ENCODE peak calls at places on chromosomes 6 and 20, in eight cellular contexts. V, S, A, H, P, R, K and M are unnamed samples.

GRCh38 chr6:37643851-37644672 is 53.6 kb downstream of the MDGA1 start:
- DNase-seq in K (no peak), V (no peak), R (peak; percentile 44), P (no peak), S (no peak), A (no peak), H (no peak), M (no peak)

GRCh38 chr20:24785141-24785924 is 163.7 kb upstream of the CST7 start:
- DNase-seq in S (no peak), A (no peak), V (no peak), R (no peak), K (no peak), P (no peak), H (no peak), M (no peak)

GRCh38 chr6:82842721-82843120 is 222.9 kb downstream of the UBE3D start:
- DNase-seq in A (no peak), R (no peak), K (no peak), V (no peak), H (no peak), S (no peak), P (no peak), M (no peak)

GRCh38 chr6:111750147-111750546 is 123.1 kb downstream of the FYN start:
- DNase-seq in K (no peak), P (no peak), S (no peak), A (no peak), V (no peak), R (no peak), H (no peak), M (no peak)

GRCh38 chr6:158642097-158642601 is 2.4 kb downstream of the DYNLT1 start:
- DNase-seq in P (no peak), H (peak; percentile 85), A (no peak), V (no peak), S (no peak), R (no peak), K (no peak), M (no peak)

GRCh38 chr6:17042422-17043147 is 59.3 kb upstream of the STMND1 start:
- DNase-seq in S (peak; percentile 20), A (no peak), P (peak; percentile 52), K (no peak), V (peak; percentile 28), R (no peak), H (peak; percentile 80), M (peak; percentile 34)

GRCh38 chr6:129114992-129115391 is 232.1 kb downstream of the LAMA2 start:
- DNase-seq in S (no peak), V (no peak), R (no peak), P (no peak), A (no peak), H (no peak), K (peak; percentile 70), M (no peak)

GRCh38 chr20:34049897-34050695 is 56.4 kb downstream of the RALY start:
- DNase-seq in S (no peak), P (no peak), A (no peak), V (no peak), H (no peak), R (no peak), K (no peak), M (no peak)

GRCh38 chr6:37051138-37052026 is 45.9 kb downstream of the FGD2 start:
- DNase-seq in H (peak; percentile 79), P (peak; percentile 98), K (no peak), S (peak; percentile 70), A (peak; percentile 59), R (peak; percentile 94), V (peak; percentile 93), M (peak; percentile 44)

GRCh38 chr6:150250826-150251225 is 108.0 kb downstream of the PPP1R14C start:
- DNase-seq in P (no peak), A (no peak), V (no peak), R (peak; percentile 55), H (no peak), K (no peak), S (no peak), M (no peak)

GRCh38 chr6:75808507-75808906 is 59.5 kb downstream of the MYO6 start:
- DNase-seq in S (no peak), K (no peak), A (no peak), H (no peak), V (no peak), R (no peak), P (no peak), M (no peak)

GRCh38 chr20:15923030-15923776 is 650.0 kb downstream of the KIF16B start:
- DNase-seq in P (no peak), K (no peak), R (no peak), H (no peak), A (peak; percentile 54), V (no peak), S (no peak), M (no peak)

GRCh38 chr6:107800564-107801164 is 23.4 kb downstream of the SCML4 start:
- DNase-seq in H (no peak), S (peak; percentile 19), R (no peak), K (no peak), V (no peak), P (peak; percentile 33), A (no peak), M (no peak)

GRCh38 chr6:169530762-169531143 is 171.1 kb downstream of the WDR27 start:
- DNase-seq in S (no peak), H (no peak), K (no peak), V (no peak), P (no peak), R (no peak), A (no peak), M (no peak)

GRCh38 chr6:30547454-30547853 is 8.8 kb downstream of the GNL1 start:
- DNase-seq in P (no peak), R (no peak), H (no peak), A (no peak), V (no peak), K (no peak), S (no peak), M (no peak)

GRCh38 chr6:129331450-129332138 is 378.4 kb downstream of the ARHGAP18 start:
- DNase-seq in P (no peak), K (no peak), S (no peak), H (peak; percentile 73), A (no peak), V (no peak), R (no peak), M (no peak)

GRCh38 chr6:15779726-15780125 is 116.9 kb upstream of the DTNBP1 start:
- DNase-seq in K (no peak), H (no peak), R (no peak), S (no peak), A (no peak), P (no peak), V (peak; percentile 66), M (no peak)

GRCh38 chr6:149273318-149273717 is 44.2 kb upstream of the TAB2 start:
- DNase-seq in P (no peak), S (no peak), H (no peak), K (no peak), R (no peak), V (no peak), A (no peak), M (no peak)

GRCh38 chr20:41135187-41135887 is 2.0 kb upstream of the PLCG1 start:
- DNase-seq in R (peak; percentile 80), S (peak; percentile 70), P (peak; percentile 77), A (no peak), K (no peak), V (peak; percentile 59), H (peak; percentile 53), M (peak; percentile 32)

GRCh38 chr6:39881851-39882566 is 52.3 kb downstream of the MOCS1 start:
- DNase-seq in V (no peak), H (peak; percentile 8), R (no peak), K (no peak), P (no peak), A (no peak), S (no peak), M (no peak)

GRCh38 chr6:32947552-32948465 is 5.1 kb downstream of the HLA-DMA start:
- DNase-seq in P (peak; percentile 63), S (peak; percentile 58), V (peak; percentile 21), R (peak; percentile 62), A (peak; percentile 56), H (peak; percentile 58), K (no peak), M (peak; percentile 48)

GRCh38 chr20:36541227-36542018 is at the start of gene MYL9:
- DNase-seq in R (peak; percentile 77), K (no peak), S (no peak), V (no peak), P (peak; percentile 76), A (no peak), H (peak; percentile 43), M (no peak)

GRCh38 chr6:37741757-37742400 is 44.2 kb upstream of the MDGA1 start:
- DNase-seq in S (peak; percentile 30), K (no peak), R (peak; percentile 48), P (peak; percentile 69), A (no peak), H (peak; percentile 20), V (peak; percentile 50), M (no peak)

GRCh38 chr6:80001337-80001736 is 3.1 kb upstream of the TTK start:
- DNase-seq in H (no peak), P (no peak), R (no peak), K (no peak), A (no peak), V (no peak), S (no peak), M (no peak)

GRCh38 chr6:80006541-80006940 is 2.1 kb downstream of the TTK start:
- DNase-seq in H (no peak), P (no peak), K (no peak), S (no peak), R (no peak), A (no peak), V (no peak), M (no peak)

GRCh38 chr6:80005406-80005805 is 957 bp downstream of the TTK start:
- DNase-seq in V (no peak), P (no peak), S (no peak), H (no peak), A (no peak), R (no peak), K (no peak), M (no peak)

GRCh38 chr6:80003841-80004198 is 629 bp upstream of the TTK start:
- DNase-seq in S (no peak), R (peak; percentile 6), K (no peak), V (peak; percentile 27), P (peak; percentile 55), A (no peak), H (no peak), M (no peak)

GRCh38 chr6:80004199-80005072 is at the start of gene TTK:
- DNase-seq in H (peak; percentile 90), S (peak; percentile 93), A (peak; percentile 89), V (peak; percentile 94), K (peak; percentile 64), R (peak; percentile 96), P (peak; percentile 88), M (peak; percentile 89)
- TF ChIP-seq POLR2AphosphoS5 in H (peak; percentile 58), S (peak; percentile 70), A (peak; percentile 21), V (peak; percentile 87), K (peak; percentile 87), R (peak; percentile 74), P (peak; percentile 76), M (peak; percentile 91)

GRCh38 chr6:133551436-133551835 is 310.3 kb downstream of the EYA4 start:
- DNase-seq in R (no peak), P (no peak), H (no peak), V (no peak), S (no peak), A (no peak), K (no peak), M (no peak)
- H3K27ac ChIP-seq in R (no peak overlapping the region), P (no peak overlapping the region), H (no peak overlapping the region), V (no peak overlapping the region), S (no peak overlapping the region), A (no peak overlapping the region), K (no peak overlapping the region), M (no peak overlapping the region)

GRCh38 chr20:49956689-49957443 is 20.7 kb downstream of the RNF114 start:
- DNase-seq in R (no peak), H (no peak), P (no peak), S (peak; percentile 75), A (no peak), K (no peak), V (no peak), M (no peak)
- H3K9ac ChIP-seq in R (no peak overlapping the region), H (no peak overlapping the region), P (no peak overlapping the region), S (no peak overlapping the region), A (no peak overlapping the region), K (no peak overlapping the region), V (no peak overlapping the region), M (no peak overlapping the region)

GRCh38 chr6:20600831-20601230 is 66.6 kb downstream of the CDKAL1 start:
- DNase-seq in K (no peak), A (no peak), R (no peak), V (peak; percentile 18), H (no peak), S (no peak), P (no peak), M (no peak)
- TF ChIP-seq POLR2AphosphoS5 in K (no peak), A (no peak), R (no peak), V (no peak), H (no peak), S (no peak), P (no peak), M (no peak)